ENCODE peak calls at places on chromosomes 3 and 15, in six cellular contexts. I, V, M, A, P and L are unnamed samples.

GRCh38 chr3:106386050-106386449 is 517.2 kb upstream of the CBLB start:
- DNase-seq in V (no peak), P (no peak), A (no peak), I (no peak), M (no peak), L (no peak)

GRCh38 chr15:47670365-47670764 is 46.9 kb upstream of the SEMA6D start:
- DNase-seq in P (no peak), V (no peak), A (no peak), I (no peak), M (no peak), L (no peak)

GRCh38 chr3:66933233-66933632 is 64.9 kb upstream of the KBTBD8 start:
- DNase-seq in A (peak; percentile 46), M (peak; percentile 47), V (no peak), P (no peak), I (no peak), L (no peak)

GRCh38 chr3:27376109-27376772 is 7.1 kb upstream of the NEK10 start:
- DNase-seq in M (no peak), P (no peak), A (no peak), I (no peak), V (no peak), L (no peak)

GRCh38 chr3:193029800-193030199 is 112.1 kb upstream of the MB21D2 start:
- DNase-seq in M (no peak), V (no peak), A (no peak), P (no peak), I (no peak), L (no peak)

GRCh38 chr3:23944007-23944760 is 902 bp upstream of the NR1D2 start:
- DNase-seq in A (no peak), V (no peak), I (peak; percentile 20), P (no peak), M (no peak), L (no peak)

GRCh38 chr3:77506384-77506783 is 466.5 kb downstream of the ROBO2 start:
- DNase-seq in A (no peak), M (no peak), V (no peak), I (no peak), P (no peak), L (no peak)

GRCh38 chr3:193574488-193575072 is 18.4 kb upstream of the OPA1 start:
- DNase-seq in M (no peak), P (no peak), V (no peak), A (no peak), I (no peak), L (no peak)

GRCh38 chr3:42473083-42473932 is 29.1 kb upstream of the VIPR1 start:
- DNase-seq in M (no peak), A (no peak), V (peak; percentile 16), I (no peak), P (peak; percentile 54), L (peak; percentile 87)

GRCh38 chr3:185272051-185272450 is 18.2 kb upstream of the EHHADH start:
- DNase-seq in V (peak; percentile 42), I (no peak), P (no peak), A (no peak), M (no peak), L (no peak)

GRCh38 chr3:116270053-116270452 is 175.2 kb downstream of the LSAMP start:
- DNase-seq in I (no peak), V (peak; percentile 22), A (no peak), P (no peak), M (no peak), L (peak; percentile 16)

GRCh38 chr3:140432176-140432753 is 245.6 kb upstream of the TRIM42 start:
- DNase-seq in V (no peak), M (no peak), I (no peak), A (no peak), P (no peak), L (no peak)

GRCh38 chr15:90188914-90189748 is 12.0 kb upstream of the SEMA4B start:
- DNase-seq in I (no peak), V (no peak), A (no peak), P (peak; percentile 40), M (no peak), L (no peak)

GRCh38 chr3:186929676-186930075 is 650 bp upstream of the ST6GAL1 start:
- DNase-seq in I (no peak), A (no peak), V (no peak), M (no peak), P (no peak), L (no peak)

GRCh38 chr15:50262533-50262932 is 3.0 kb downstream of the HDC start:
- DNase-seq in A (no peak), P (no peak), M (no peak), I (no peak), V (no peak), L (no peak)

GRCh38 chr3:65342084-65342683 is 654.4 kb upstream of the ADAMTS9 start:
- DNase-seq in V (peak; percentile 55), M (peak; percentile 81), A (peak; percentile 59), I (peak; percentile 59), P (peak; percentile 71), L (peak; percentile 44)

GRCh38 chr3:142495103-142495502 is 47.3 kb upstream of the XRN1 start:
- DNase-seq in V (no peak), M (no peak), A (no peak), I (no peak), P (no peak), L (no peak)

GRCh38 chr15:38724827-38725226 is 160.2 kb upstream of the RASGRP1 start:
- DNase-seq in A (no peak), V (no peak), I (no peak), M (no peak), P (no peak), L (no peak)
- H3K14ac ChIP-seq in A (no peak overlapping the region), V (no peak overlapping the region), I (no peak overlapping the region), M (no peak overlapping the region), P (no peak overlapping the region), L (no peak overlapping the region)

DNA sequence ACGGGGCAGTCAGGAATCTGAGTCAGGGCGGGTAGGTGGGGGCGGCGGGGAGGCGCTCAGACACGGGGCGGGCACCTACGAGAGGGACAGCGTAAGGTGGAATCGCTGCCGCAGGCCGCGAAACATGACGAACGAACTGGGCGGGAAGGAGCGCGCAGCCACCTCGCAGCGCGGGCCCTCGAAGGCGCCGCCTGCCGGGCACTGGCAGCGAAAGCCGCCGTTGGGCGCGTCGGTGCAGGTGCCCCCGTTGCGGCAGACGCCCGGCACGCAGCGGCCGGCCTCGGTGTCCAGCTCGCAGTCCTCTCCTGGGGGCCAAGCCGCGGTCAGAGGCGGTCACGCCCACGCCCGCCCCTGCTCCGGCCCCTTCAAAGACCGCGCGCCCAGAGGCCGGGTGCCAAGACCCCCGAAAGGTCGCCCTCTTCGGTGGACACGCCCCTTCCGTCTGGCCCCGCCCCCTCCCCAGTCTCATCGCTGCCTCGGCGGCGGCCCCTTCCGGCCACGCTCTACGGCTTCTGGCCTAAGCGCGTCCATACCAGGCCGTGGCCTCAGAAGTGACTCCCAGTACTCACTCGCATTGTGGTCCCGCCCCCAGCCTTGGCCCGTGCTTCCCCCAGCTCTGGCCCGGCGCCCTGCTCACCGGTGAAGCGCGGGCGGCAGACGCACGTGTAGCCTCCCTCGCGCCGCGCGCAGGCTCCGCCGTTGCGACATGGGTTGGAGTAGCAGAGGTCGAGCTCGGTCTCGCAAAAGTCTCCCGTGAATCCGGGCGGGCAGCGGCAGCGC is 6.4 kb downstream of the CELSR3 start:
- DNase-seq in A (peak; percentile 75), I (peak; percentile 89), V (peak; percentile 62), M (peak; percentile 94), P (peak; percentile 94), L (peak; percentile 42)
- H2BK5ac ChIP-seq in A (peak overlapping the region; percentile 83), I (peak overlapping the region; percentile 17), V (no peak overlapping the region), M (no peak overlapping the region), P (no peak overlapping the region), L (no peak overlapping the region)

GRCh38 chr3:152718810-152719209 is 116.1 kb upstream of the P2RY1 start:
- DNase-seq in I (no peak), P (peak; percentile 15), A (no peak), V (no peak), M (no peak), L (peak; percentile 81)

GRCh38 chr3:152719264-152719663 is 115.7 kb upstream of the P2RY1 start:
- DNase-seq in M (no peak), P (peak; percentile 47), A (no peak), I (no peak), V (peak; percentile 21), L (peak; percentile 91)

GRCh38 chr3:152724270-152724669 is 110.7 kb upstream of the P2RY1 start:
- DNase-seq in M (no peak), A (no peak), V (no peak), P (no peak), I (no peak), L (no peak)

GRCh38 chr3:152717252-152717651 is 117.7 kb upstream of the P2RY1 start:
- DNase-seq in I (no peak), A (no peak), P (peak; percentile 28), M (no peak), V (no peak), L (peak; percentile 90)

DNA sequence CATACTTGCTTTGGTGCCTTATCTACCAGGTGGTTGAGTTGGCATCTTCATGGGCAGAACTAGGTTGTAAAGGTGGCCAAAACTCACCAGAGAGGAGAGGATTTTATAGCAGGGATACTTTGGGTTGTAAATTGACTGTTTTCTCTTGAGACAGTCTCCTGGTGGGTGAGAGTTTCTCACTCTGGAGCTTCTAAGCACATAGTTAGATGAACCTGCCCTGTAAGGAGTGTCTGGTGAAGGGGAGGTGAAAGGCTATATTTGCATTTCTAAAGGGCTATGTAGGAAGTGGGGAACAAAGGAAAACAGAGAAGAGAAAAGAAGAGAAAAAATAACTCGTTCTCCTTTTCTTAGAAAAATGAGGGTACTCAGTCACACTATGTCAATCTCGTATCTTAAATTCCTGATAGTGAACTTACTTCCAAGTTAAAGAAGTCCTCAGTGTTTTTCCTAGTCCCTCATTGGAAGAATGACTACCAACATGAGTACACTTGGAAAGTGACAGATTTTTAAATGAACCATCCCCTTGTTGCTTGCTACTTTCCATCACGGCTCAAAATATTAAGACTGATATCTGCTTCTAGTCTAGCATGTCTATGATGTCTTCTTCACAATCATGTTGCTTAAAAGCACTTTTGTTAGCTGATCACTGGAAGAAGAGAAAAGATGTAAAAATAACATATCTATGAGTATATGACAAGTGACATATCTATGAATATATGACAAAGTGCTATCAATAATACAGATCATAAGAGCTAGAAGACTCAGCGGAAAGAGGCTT is 113.8 kb upstream of the P2RY1 start:
- DNase-seq in V (no peak), I (no peak), M (no peak), A (no peak), P (no peak), L (no peak)
- H3K4ac ChIP-seq in V (no peak overlapping the region), I (no peak overlapping the region), M (no peak overlapping the region), A (no peak overlapping the region), P (no peak overlapping the region), L (no peak overlapping the region)

GRCh38 chr3:139302801-139303113 is 41.1 kb upstream of the MRPS22 start:
- DNase-seq in M (no peak), I (no peak), V (no peak), P (no peak), A (no peak), L (no peak)

GRCh38 chr3:139303216-139303615 is 40.6 kb upstream of the MRPS22 start:
- DNase-seq in P (peak; percentile 99), A (no peak), V (no peak), I (no peak), M (no peak), L (no peak)

GRCh38 chr3:139302084-139302800 is 41.6 kb upstream of the MRPS22 start:
- DNase-seq in A (no peak), I (no peak), P (peak; percentile 98), M (no peak), V (peak; percentile 99), L (peak; percentile 99)

GRCh38 chr3:139306078-139306477 is 37.7 kb upstream of the MRPS22 start:
- DNase-seq in I (no peak), P (no peak), A (no peak), M (no peak), V (no peak), L (no peak)

DNA sequence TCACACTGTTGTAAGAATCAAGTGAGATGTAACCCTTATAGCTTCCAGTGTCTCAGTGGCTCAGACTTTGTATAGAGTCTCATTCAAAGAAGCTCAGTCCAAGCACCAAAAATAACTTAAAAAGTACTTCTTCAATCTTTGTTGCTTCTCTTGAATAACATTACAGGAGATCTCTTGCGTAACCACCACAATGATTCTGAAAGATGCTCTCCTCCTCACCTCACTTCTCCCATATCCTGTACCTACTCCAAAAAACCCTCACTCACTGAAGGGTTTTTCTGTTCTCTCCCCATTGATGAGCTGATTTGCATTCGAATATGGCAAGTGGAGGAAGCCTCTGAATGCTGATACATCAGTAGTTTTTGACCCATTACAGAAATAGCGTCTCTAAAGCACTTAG is 39.4 kb upstream of the MRPS22 start:
- DNase-seq in A (no peak), M (no peak), I (no peak), V (no peak), P (no peak), L (no peak)
- H3K14ac ChIP-seq in A (no peak overlapping the region), M (no peak overlapping the region), I (no peak overlapping the region), V (no peak overlapping the region), P (no peak overlapping the region), L (no peak overlapping the region)